ENCODE peak calls at places on chromosome 20, in seven cellular contexts. One of them, this sample, is unnamed.

GRCh38 chr20:35091808-35092523 is 641 bp downstream of the TRPC4AP start:
- DNase-seq in neuronal stem cell: no peak
- DNase-seq in H9: no peak
- DNase-seq in mesenchymal stem cell: peak
- DNase-seq in mesendoderm: peak
- DNase-seq in H1: no peak
- DNase-seq in trophoblast cell: no peak
- DNase-seq in this sample: peak

GRCh38 chr20:63835031-63835858 is 4.2 kb upstream of the ZBTB46 start:
- DNase-seq in trophoblast cell: peak
- DNase-seq in mesendoderm: peak
- DNase-seq in mesenchymal stem cell: peak
- DNase-seq in neuronal stem cell: peak
- DNase-seq in H1: peak
- DNase-seq in H9: peak
- DNase-seq in this sample: peak

GRCh38 chr20:22374066-22374465 is 210.3 kb downstream of the FOXA2 start:
- DNase-seq in mesenchymal stem cell: no peak
- DNase-seq in H9: no peak
- DNase-seq in mesendoderm: no peak
- DNase-seq in neuronal stem cell: no peak
- DNase-seq in trophoblast cell: no peak
- DNase-seq in H1: no peak
- DNase-seq in this sample: no peak

GRCh38 chr20:32762754-32763201 is 593 bp downstream of the DNMT3B start:
- DNase-seq in neuronal stem cell: no peak
- DNase-seq in H9: no peak
- DNase-seq in trophoblast cell: no peak
- DNase-seq in mesendoderm: peak
- DNase-seq in H1: no peak
- DNase-seq in mesenchymal stem cell: peak
- DNase-seq in this sample: no peak

GRCh38 chr20:62539208-62539607 is 63.4 kb upstream of the GATA5 start:
- DNase-seq in H1: no peak
- DNase-seq in H9: no peak
- DNase-seq in trophoblast cell: no peak
- DNase-seq in mesendoderm: no peak
- DNase-seq in neuronal stem cell: no peak
- DNase-seq in mesenchymal stem cell: no peak
- DNase-seq in this sample: no peak

GRCh38 chr20:15616626-15617025 is 956.6 kb downstream of the KIF16B start:
- DNase-seq in trophoblast cell: peak
- DNase-seq in mesenchymal stem cell: no peak
- DNase-seq in H9: no peak
- DNase-seq in H1: no peak
- DNase-seq in mesendoderm: no peak
- DNase-seq in neuronal stem cell: no peak
- DNase-seq in this sample: peak

GRCh38 chr20:54025166-54025835 is 45.1 kb downstream of the BCAS1 start:
- DNase-seq in mesendoderm: peak
- DNase-seq in H9: no peak
- DNase-seq in H1: no peak
- DNase-seq in mesenchymal stem cell: no peak
- DNase-seq in neuronal stem cell: no peak
- DNase-seq in trophoblast cell: no peak
- DNase-seq in this sample: no peak

GRCh38 chr20:59748555-59749292 is 144.4 kb downstream of the PHACTR3 start:
- DNase-seq in H1: no peak
- DNase-seq in H9: no peak
- DNase-seq in neuronal stem cell: no peak
- DNase-seq in mesendoderm: no peak
- DNase-seq in mesenchymal stem cell: no peak
- DNase-seq in trophoblast cell: no peak
- DNase-seq in this sample: peak

GRCh38 chr20:42572320-42573016 is 617.2 kb downstream of the PTPRT start:
- DNase-seq in H9: no peak
- DNase-seq in mesendoderm: no peak
- DNase-seq in mesenchymal stem cell: no peak
- DNase-seq in H1: no peak
- DNase-seq in trophoblast cell: no peak
- DNase-seq in neuronal stem cell: no peak
- DNase-seq in this sample: no peak

GRCh38 chr20:21435576-21435975 is 38.2 kb upstream of the NKX2-4 start:
- DNase-seq in neuronal stem cell: no peak
- DNase-seq in trophoblast cell: no peak
- DNase-seq in H9: no peak
- DNase-seq in H1: no peak
- DNase-seq in mesenchymal stem cell: no peak
- DNase-seq in mesendoderm: no peak
- DNase-seq in this sample: no peak

GRCh38 chr20:62831361-62831788 is 14.5 kb downstream of the COL9A3 start:
- DNase-seq in H9: no peak
- DNase-seq in trophoblast cell: no peak
- DNase-seq in mesendoderm: no peak
- DNase-seq in H1: no peak
- DNase-seq in mesenchymal stem cell: no peak
- DNase-seq in neuronal stem cell: no peak
- DNase-seq in this sample: no peak

GRCh38 chr20:8647868-8648495 is 420.9 kb upstream of the PLCB4 start:
- DNase-seq in H9: no peak
- DNase-seq in neuronal stem cell: no peak
- DNase-seq in H1: no peak
- DNase-seq in mesenchymal stem cell: peak
- DNase-seq in trophoblast cell: no peak
- DNase-seq in mesendoderm: no peak
- DNase-seq in this sample: no peak

GRCh38 chr20:63384336-63384735 is 23.2 kb upstream of the CHRNA4 start:
- DNase-seq in neuronal stem cell: no peak
- DNase-seq in mesenchymal stem cell: no peak
- DNase-seq in H9: no peak
- DNase-seq in H1: no peak
- DNase-seq in trophoblast cell: no peak
- DNase-seq in mesendoderm: no peak
- DNase-seq in this sample: no peak

GRCh38 chr20:13200767-13201500 is 20.1 kb upstream of the ISM1 start:
- DNase-seq in H1: no peak
- DNase-seq in trophoblast cell: no peak
- DNase-seq in neuronal stem cell: peak
- DNase-seq in mesendoderm: peak
- DNase-seq in mesenchymal stem cell: no peak
- DNase-seq in H9: peak
- DNase-seq in this sample: no peak

GRCh38 chr20:60210779-60211617 is 252.8 kb downstream of the CDH26 start:
- DNase-seq in H1: peak
- DNase-seq in mesendoderm: peak
- DNase-seq in neuronal stem cell: peak
- DNase-seq in trophoblast cell: peak
- DNase-seq in mesenchymal stem cell: peak
- DNase-seq in H9: peak
- DNase-seq in this sample: peak

GRCh38 chr20:10646006-10646405 is 27.8 kb downstream of the JAG1 start:
- DNase-seq in H9: no peak
- DNase-seq in neuronal stem cell: no peak
- DNase-seq in trophoblast cell: no peak
- DNase-seq in mesendoderm: no peak
- DNase-seq in mesenchymal stem cell: no peak
- DNase-seq in H1: no peak
- DNase-seq in this sample: no peak

GRCh38 chr20:37421060-37421639 is 75.2 kb downstream of the SRC start:
- DNase-seq in mesenchymal stem cell: no peak
- DNase-seq in H1: no peak
- DNase-seq in mesendoderm: no peak
- DNase-seq in neuronal stem cell: no peak
- DNase-seq in trophoblast cell: no peak
- DNase-seq in H9: no peak
- DNase-seq in this sample: no peak

DNA sequence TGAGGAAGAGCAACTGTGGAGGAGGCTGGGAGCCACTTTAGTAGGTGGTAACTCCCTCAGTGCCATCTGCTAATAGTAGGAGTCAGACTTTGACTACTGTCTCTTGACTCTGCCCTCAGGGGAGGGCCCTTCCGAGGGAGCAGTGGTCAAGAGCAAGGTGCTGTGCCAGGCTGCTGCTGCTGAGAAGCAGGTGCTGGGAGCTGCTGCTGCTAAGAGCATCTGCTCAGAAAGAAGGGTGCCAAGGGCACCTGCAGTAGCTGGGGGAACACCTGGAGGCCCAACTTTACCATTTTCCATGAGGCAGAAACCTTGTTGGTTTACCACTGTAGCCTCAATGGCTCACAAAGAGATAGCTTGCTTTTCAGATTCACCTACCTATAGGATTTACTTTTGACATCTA is 18.5 kb downstream of the GGTLC1 start:
- DNase-seq in mesendoderm: no peak
- DNase-seq in mesenchymal stem cell: no peak
- DNase-seq in H9: no peak
- DNase-seq in H1: peak
- DNase-seq in trophoblast cell: no peak
- DNase-seq in neuronal stem cell: no peak
- DNase-seq in this sample: no peak
- H3K18ac ChIP-seq in mesendoderm: no peak
- H3K18ac ChIP-seq in mesenchymal stem cell: no peak
- H3K18ac ChIP-seq in H9: no peak
- H3K18ac ChIP-seq in H1: no peak
- H3K18ac ChIP-seq in trophoblast cell: no peak
- H3K18ac ChIP-seq in neuronal stem cell: no peak
- H3K18ac ChIP-seq in this sample: no peak

DNA sequence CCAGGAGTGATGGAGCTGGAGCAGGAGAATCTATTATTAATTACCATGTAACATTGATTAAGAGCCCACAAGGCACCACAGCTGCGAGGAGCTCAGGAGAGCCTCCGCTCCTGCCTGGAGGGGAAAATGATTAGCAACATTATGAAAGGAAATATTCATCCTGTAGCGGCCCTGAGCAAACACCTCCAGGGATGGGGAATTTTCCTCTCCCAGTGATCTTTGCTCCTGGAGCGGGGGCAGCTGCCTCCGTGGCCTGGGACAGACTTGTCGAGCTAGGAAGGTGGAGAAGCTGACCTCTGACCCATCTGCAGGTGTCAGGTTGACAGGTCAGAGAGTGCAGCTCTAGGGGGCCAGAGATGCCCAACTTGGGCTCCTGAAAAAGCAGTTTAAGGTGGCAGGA is 40.1 kb upstream of the SIRPA start:
- DNase-seq in mesenchymal stem cell: no peak
- DNase-seq in neuronal stem cell: no peak
- DNase-seq in H1: no peak
- DNase-seq in mesendoderm: no peak
- DNase-seq in H9: no peak
- DNase-seq in trophoblast cell: no peak
- DNase-seq in this sample: no peak
- H3K18ac ChIP-seq in mesenchymal stem cell: no peak
- H3K18ac ChIP-seq in neuronal stem cell: no peak
- H3K18ac ChIP-seq in H1: no peak
- H3K18ac ChIP-seq in mesendoderm: no peak
- H3K18ac ChIP-seq in H9: no peak
- H3K18ac ChIP-seq in trophoblast cell: no peak
- H3K18ac ChIP-seq in this sample: no peak

DNA sequence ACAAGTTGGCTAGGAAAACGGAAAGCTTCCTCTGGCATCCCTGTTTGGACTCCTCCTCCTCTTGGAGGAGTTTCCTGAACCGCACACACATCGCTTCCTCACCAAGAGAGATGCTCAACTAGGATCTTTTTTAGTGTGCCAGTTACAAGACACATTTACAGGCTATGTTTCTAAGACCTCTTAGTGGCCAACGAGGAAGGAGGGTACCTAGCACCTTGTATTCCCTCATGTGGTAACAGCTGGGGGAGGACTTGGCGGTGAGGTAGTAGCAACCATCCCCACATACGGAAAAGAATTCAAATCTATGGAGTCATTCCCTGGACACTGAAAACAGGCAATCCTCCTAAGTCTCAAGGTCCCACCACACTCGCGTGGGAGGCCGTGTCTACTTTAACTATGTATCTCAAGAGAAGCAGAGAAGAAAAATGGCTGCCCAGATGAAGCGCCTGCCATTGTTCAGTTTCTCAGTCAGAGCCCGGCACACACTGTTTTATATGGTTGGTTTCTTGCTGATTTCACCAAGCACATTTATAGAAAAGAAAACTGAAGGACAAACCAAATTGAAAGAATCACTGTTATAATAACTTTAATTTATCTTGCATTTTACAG is 23.1 kb downstream of the EIF2S2 start:
- DNase-seq in trophoblast cell: no peak
- DNase-seq in H9: no peak
- DNase-seq in mesendoderm: no peak
- DNase-seq in H1: no peak
- DNase-seq in neuronal stem cell: no peak
- DNase-seq in mesenchymal stem cell: no peak
- DNase-seq in this sample: no peak
- H3K18ac ChIP-seq in trophoblast cell: no peak
- H3K18ac ChIP-seq in H9: no peak
- H3K18ac ChIP-seq in mesendoderm: no peak
- H3K18ac ChIP-seq in H1: no peak
- H3K18ac ChIP-seq in neuronal stem cell: no peak
- H3K18ac ChIP-seq in mesenchymal stem cell: no peak
- H3K18ac ChIP-seq in this sample: no peak

GRCh38 chr20:36217226-36217625 is 19.1 kb upstream of the AAR2 start:
- DNase-seq in H1: peak
- DNase-seq in trophoblast cell: no peak
- DNase-seq in H9: peak
- DNase-seq in mesenchymal stem cell: no peak
- DNase-seq in mesendoderm: peak
- DNase-seq in neuronal stem cell: no peak
- DNase-seq in this sample: no peak

GRCh38 chr20:36218380-36219064 is 17.8 kb upstream of the AAR2 start:
- DNase-seq in neuronal stem cell: no peak
- DNase-seq in mesenchymal stem cell: no peak
- DNase-seq in H1: no peak
- DNase-seq in H9: no peak
- DNase-seq in trophoblast cell: no peak
- DNase-seq in mesendoderm: no peak
- DNase-seq in this sample: no peak

GRCh38 chr20:36215778-36216177 is 20.5 kb upstream of the AAR2 start:
- DNase-seq in mesenchymal stem cell: no peak
- DNase-seq in neuronal stem cell: no peak
- DNase-seq in mesendoderm: no peak
- DNase-seq in H1: no peak
- DNase-seq in trophoblast cell: no peak
- DNase-seq in H9: no peak
- DNase-seq in this sample: no peak

GRCh38 chr20:36216314-36217025 is 19.8 kb upstream of the AAR2 start:
- DNase-seq in mesendoderm: no peak
- DNase-seq in neuronal stem cell: no peak
- DNase-seq in trophoblast cell: no peak
- DNase-seq in H1: no peak
- DNase-seq in H9: no peak
- DNase-seq in mesenchymal stem cell: no peak
- DNase-seq in this sample: no peak

DNA sequence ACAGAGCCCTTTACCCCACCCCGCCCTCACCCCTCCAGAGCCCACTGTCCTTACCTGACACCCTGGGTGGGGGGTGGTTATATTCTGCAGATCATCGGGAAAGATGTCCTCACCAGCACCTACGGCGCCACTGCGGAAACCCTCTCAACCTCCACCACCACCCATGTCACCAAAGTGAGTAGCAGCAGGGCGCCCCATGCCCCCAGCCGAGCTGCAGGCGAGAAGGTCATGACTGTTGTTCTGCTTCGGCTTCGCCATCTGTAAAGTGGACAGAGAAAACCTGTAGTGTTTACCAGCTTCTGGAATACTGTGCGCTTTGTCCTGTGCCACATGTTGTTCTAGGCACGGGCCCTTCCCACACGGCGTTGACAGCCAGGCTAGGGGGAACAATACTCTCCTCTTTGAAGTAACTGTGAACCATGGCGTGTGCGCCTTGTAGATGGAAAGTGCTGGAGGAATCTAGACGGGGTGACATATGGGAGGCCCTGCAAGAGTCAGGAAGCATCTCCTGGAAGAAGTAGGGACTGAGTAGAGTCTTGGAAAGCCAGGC is 16.5 kb upstream of the AAR2 start:
- DNase-seq in trophoblast cell: no peak
- DNase-seq in H9: no peak
- DNase-seq in mesenchymal stem cell: no peak
- DNase-seq in neuronal stem cell: no peak
- DNase-seq in mesendoderm: no peak
- DNase-seq in H1: no peak
- DNase-seq in this sample: no peak
- H3K18ac ChIP-seq in trophoblast cell: no peak
- H3K18ac ChIP-seq in H9: no peak
- H3K18ac ChIP-seq in mesenchymal stem cell: no peak
- H3K18ac ChIP-seq in neuronal stem cell: no peak
- H3K18ac ChIP-seq in mesendoderm: no peak
- H3K18ac ChIP-seq in H1: no peak
- H3K18ac ChIP-seq in this sample: no peak

This sample was measured in IMR-90.